ENCODE peak calls at places on chromosomes 7 and 10, in ten cellular contexts. I, C, W, J, L, G, B, N, Z and K are unnamed samples.

GRCh38 chr7:18305866-18306265 is 189.7 kb upstream of the HDAC9 start:
- DNase-seq in I (no peak), C (no peak), W (no peak), J (no peak), L (peak; percentile 73), G (no peak), B (no peak), N (no peak), Z (no peak), K (no peak)

GRCh38 chr7:65812281-65812680 is 60.6 kb upstream of the VKORC1L1 start:
- DNase-seq in I (no peak), C (no peak), W (no peak), J (no peak), L (peak; percentile 45), G (no peak), B (no peak), N (peak; percentile 30), Z (no peak), K (no peak)

GRCh38 chr7:88075216-88075615 is 141.2 kb downstream of the ADAM22 start:
- DNase-seq in I (no peak), C (no peak), W (no peak), J (no peak), L (no peak), G (no peak), B (no peak), N (no peak), Z (no peak), K (no peak)

GRCh38 chr10:49298990-49299815 is at the start of gene C10orf71:
- DNase-seq in I (no peak), C (no peak), W (no peak), J (peak; percentile 18), L (no peak), G (no peak), B (no peak), N (no peak), Z (no peak), K (no peak)

GRCh38 chr7:127718325-127718724 is 66.3 kb downstream of the SND1 start:
- DNase-seq in I (no peak), C (no peak), W (no peak), J (no peak), L (no peak), G (no peak), B (no peak), N (no peak), Z (no peak), K (no peak)

GRCh38 chr10:15896654-15897053 is 36.3 kb upstream of the MINDY3 start:
- DNase-seq in I (no peak), C (no peak), W (no peak), J (no peak), L (no peak), G (no peak), B (no peak), N (no peak), Z (no peak), K (no peak)

GRCh38 chr10:93071674-93072224 is 1.9 kb upstream of the CYP26A1 start:
- DNase-seq in I (no peak), C (no peak), W (no peak), J (no peak), L (peak; percentile 57), G (no peak), B (no peak), N (no peak), Z (no peak), K (no peak)

GRCh38 chr7:8176370-8177081 is 85.4 kb downstream of the ICA1 start:
- DNase-seq in I (peak; percentile 36), C (no peak), W (no peak), J (no peak), L (peak; percentile 22), G (peak; percentile 64), B (peak; percentile 42), N (no peak), Z (peak; percentile 72), K (peak; percentile 68)

GRCh38 chr7:26489404-26489803 is 197.7 kb downstream of the SNX10 start:
- DNase-seq in I (no peak), C (no peak), W (no peak), J (no peak), L (no peak), G (no peak), B (no peak), N (no peak), Z (no peak), K (no peak)

GRCh38 chr10:6678211-6678803 is 98.2 kb upstream of the PRKCQ start:
- DNase-seq in I (peak; percentile 31), C (peak; percentile 59), W (peak; percentile 45), J (peak; percentile 62), L (peak; percentile 57), G (peak; percentile 73), B (peak; percentile 59), N (no peak), Z (peak; percentile 23), K (peak; percentile 68)

GRCh38 chr7:2384354-2385243 is 18.8 kb upstream of the CHST12 start:
- DNase-seq in I (no peak), C (peak; percentile 10), W (no peak), J (no peak), L (peak; percentile 37), G (no peak), B (no peak), N (no peak), Z (no peak), K (no peak)

GRCh38 chr7:107161415-107161814 is 7.4 kb upstream of the HBP1 start:
- DNase-seq in I (no peak), C (no peak), W (no peak), J (no peak), L (no peak), G (no peak), B (no peak), N (no peak), Z (no peak), K (no peak)

GRCh38 chr10:128151031-128151430 is 24.8 kb upstream of the MKI67 start:
- DNase-seq in I (no peak), C (no peak), W (no peak), J (no peak), L (no peak), G (no peak), B (no peak), N (no peak), Z (no peak), K (no peak)

GRCh38 chr7:41916450-41916927 is 213.6 kb upstream of the INHBA start:
- DNase-seq in I (no peak), C (peak; percentile 94), W (no peak), J (no peak), L (peak; percentile 92), G (no peak), B (no peak), N (no peak), Z (no peak), K (no peak)

GRCh38 chr7:17523813-17524741 is 225.6 kb downstream of the AHR start:
- DNase-seq in I (no peak), C (peak; percentile 95), W (peak; percentile 41), J (no peak), L (peak; percentile 91), G (no peak), B (no peak), N (no peak), Z (no peak), K (no peak)

GRCh38 chr10:15196335-15196834 is 27.9 kb upstream of the NMT2 start:
- DNase-seq in I (no peak), C (no peak), W (no peak), J (no peak), L (no peak), G (no peak), B (no peak), N (no peak), Z (no peak), K (no peak)

GRCh38 chr10:91567815-91568214 is 65.1 kb downstream of the PPP1R3C start:
- DNase-seq in I (no peak), C (peak; percentile 76), W (no peak), J (no peak), L (no peak), G (no peak), B (no peak), N (no peak), Z (no peak), K (no peak)

GRCh38 chr7:12056381-12056780 is 154.7 kb upstream of the TMEM106B start:
- DNase-seq in I (no peak), C (no peak), W (no peak), J (no peak), L (no peak), G (no peak), B (no peak), N (no peak), Z (no peak), K (no peak)

GRCh38 chr10:104548090-104548489 is 93.0 kb upstream of the SORCS3 start:
- DNase-seq in I (no peak), C (peak; percentile 61), W (no peak), J (no peak), L (peak; percentile 73), G (no peak), B (no peak), N (no peak), Z (no peak), K (no peak)

GRCh38 chr7:78279035-78279434 is 480.5 kb downstream of the PHTF2 start:
- DNase-seq in I (no peak), C (peak; percentile 87), W (no peak), J (no peak), L (peak; percentile 68), G (no peak), B (no peak), N (no peak), Z (no peak), K (no peak)